ENCODE peak calls at places on chromosomes 12 and 14, in five cellular contexts. One of them, this sample, is unnamed.

GRCh38 chr14:71994416-71994815 is 62.2 kb downstream of the RGS6 start:
- DNase-seq in lower leg skin: no peak
- DNase-seq in heart right ventricle: no peak
- DNase-seq in dorsolateral prefrontal cortex: no peak
- DNase-seq in gastrocnemius medialis: no peak
- DNase-seq in this sample: no peak

GRCh38 chr14:77474763-77475162 is 16.9 kb downstream of the AHSA1 start:
- DNase-seq in gastrocnemius medialis: no peak
- DNase-seq in lower leg skin: no peak
- DNase-seq in dorsolateral prefrontal cortex: no peak
- DNase-seq in heart right ventricle: peak; percentile 20
- DNase-seq in this sample: no peak

GRCh38 chr12:111056618-111057521 is 136.5 kb upstream of the MYL2 start:
- DNase-seq in dorsolateral prefrontal cortex: no peak
- DNase-seq in gastrocnemius medialis: no peak
- DNase-seq in heart right ventricle: no peak
- DNase-seq in lower leg skin: no peak
- DNase-seq in this sample: peak; percentile 51

GRCh38 chr14:60963761-60964160 is 17.1 kb downstream of the TRMT5 start:
- DNase-seq in dorsolateral prefrontal cortex: no peak
- DNase-seq in lower leg skin: no peak
- DNase-seq in heart right ventricle: no peak
- DNase-seq in gastrocnemius medialis: no peak
- DNase-seq in this sample: no peak

GRCh38 chr12:118397693-118398440 is 21.5 kb downstream of the SUDS3 start:
- DNase-seq in gastrocnemius medialis: no peak
- DNase-seq in heart right ventricle: no peak
- DNase-seq in lower leg skin: no peak
- DNase-seq in dorsolateral prefrontal cortex: no peak
- DNase-seq in this sample: no peak

GRCh38 chr12:123532808-123533649 is 490 bp downstream of the RILPL1 start:
- DNase-seq in dorsolateral prefrontal cortex: no peak
- DNase-seq in lower leg skin: peak; percentile 89
- DNase-seq in gastrocnemius medialis: peak; percentile 36
- DNase-seq in heart right ventricle: peak; percentile 58
- DNase-seq in this sample: peak; percentile 17

GRCh38 chr14:65290830-65291229 is 121.7 kb upstream of the FUT8 start:
- DNase-seq in heart right ventricle: no peak
- DNase-seq in gastrocnemius medialis: no peak
- DNase-seq in dorsolateral prefrontal cortex: no peak
- DNase-seq in lower leg skin: no peak
- DNase-seq in this sample: no peak

GRCh38 chr14:31949709-31950108 is 127.4 kb upstream of the ARHGAP5 start:
- DNase-seq in gastrocnemius medialis: no peak
- DNase-seq in dorsolateral prefrontal cortex: no peak
- DNase-seq in lower leg skin: no peak
- DNase-seq in heart right ventricle: no peak
- DNase-seq in this sample: no peak

GRCh38 chr12:89098390-89099102 is 253.8 kb downstream of the DUSP6 start:
- DNase-seq in gastrocnemius medialis: no peak
- DNase-seq in dorsolateral prefrontal cortex: no peak
- DNase-seq in lower leg skin: no peak
- DNase-seq in heart right ventricle: peak; percentile 33
- DNase-seq in this sample: no peak

GRCh38 chr12:43151406-43152080 is 400.5 kb downstream of the ADAMTS20 start:
- DNase-seq in dorsolateral prefrontal cortex: no peak
- DNase-seq in lower leg skin: no peak
- DNase-seq in heart right ventricle: no peak
- DNase-seq in gastrocnemius medialis: no peak
- DNase-seq in this sample: no peak

GRCh38 chr14:105423488-105424195 is 4.0 kb downstream of the MTA1 start:
- DNase-seq in heart right ventricle: no peak
- DNase-seq in lower leg skin: no peak
- DNase-seq in dorsolateral prefrontal cortex: no peak
- DNase-seq in gastrocnemius medialis: no peak
- DNase-seq in this sample: no peak

GRCh38 chr14:77122555-77123125 is 19.0 kb downstream of the ZDHHC22 start:
- DNase-seq in dorsolateral prefrontal cortex: no peak
- DNase-seq in gastrocnemius medialis: no peak
- DNase-seq in heart right ventricle: no peak
- DNase-seq in lower leg skin: no peak
- DNase-seq in this sample: no peak

DNA sequence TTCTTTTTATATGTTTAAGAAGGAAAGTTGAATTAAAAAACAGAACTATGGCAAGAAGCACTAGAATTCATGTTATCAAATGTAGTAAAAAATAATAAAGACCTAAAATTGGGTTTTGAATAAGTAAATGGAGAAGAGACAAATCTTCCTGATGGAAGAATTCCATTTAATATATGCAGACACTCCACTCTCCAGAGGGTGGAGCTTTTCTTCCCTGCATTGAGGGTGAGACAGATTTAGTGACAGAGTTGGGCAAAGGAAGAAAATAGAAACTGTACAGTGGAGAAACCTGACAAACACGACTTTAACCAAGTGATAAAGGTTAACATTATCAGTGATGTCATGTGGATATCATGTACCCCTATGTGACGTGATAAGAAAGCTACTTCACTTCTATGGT is 217.6 kb downstream of the PRKD1 start:
- DNase-seq in heart right ventricle: no peak
- DNase-seq in dorsolateral prefrontal cortex: no peak
- DNase-seq in gastrocnemius medialis: no peak
- DNase-seq in lower leg skin: no peak
- DNase-seq in this sample: no peak
- TF ChIP-seq CTCF in heart right ventricle: peak; percentile 7
- TF ChIP-seq CTCF in dorsolateral prefrontal cortex: peak; percentile 60
- TF ChIP-seq CTCF in gastrocnemius medialis: no peak
- TF ChIP-seq CTCF in lower leg skin: no peak
- TF ChIP-seq CTCF in this sample: no peak

GRCh38 chr12:122306407-122306806 is 40.1 kb upstream of the VPS33A start:
- DNase-seq in dorsolateral prefrontal cortex: no peak
- DNase-seq in gastrocnemius medialis: no peak
- DNase-seq in lower leg skin: no peak
- DNase-seq in heart right ventricle: no peak
- DNase-seq in this sample: no peak
- TF ChIP-seq CTCF in dorsolateral prefrontal cortex: no peak
- TF ChIP-seq CTCF in gastrocnemius medialis: no peak
- TF ChIP-seq CTCF in lower leg skin: no peak
- TF ChIP-seq CTCF in heart right ventricle: no peak
- TF ChIP-seq CTCF in this sample: no peak

GRCh38 chr14:51451561-51451960 is 200.1 kb upstream of the FRMD6 start:
- DNase-seq in heart right ventricle: no peak
- DNase-seq in gastrocnemius medialis: no peak
- DNase-seq in lower leg skin: no peak
- DNase-seq in dorsolateral prefrontal cortex: no peak
- DNase-seq in this sample: no peak

GRCh38 chr14:51447411-51447810 is 204.3 kb upstream of the FRMD6 start:
- DNase-seq in dorsolateral prefrontal cortex: no peak
- DNase-seq in gastrocnemius medialis: no peak
- DNase-seq in heart right ventricle: no peak
- DNase-seq in lower leg skin: no peak
- DNase-seq in this sample: no peak

GRCh38 chr14:51449666-51450061 is 202.0 kb upstream of the FRMD6 start:
- DNase-seq in gastrocnemius medialis: no peak
- DNase-seq in heart right ventricle: no peak
- DNase-seq in dorsolateral prefrontal cortex: no peak
- DNase-seq in lower leg skin: no peak
- DNase-seq in this sample: no peak

GRCh38 chr14:51446771-51447170 is 204.9 kb upstream of the FRMD6 start:
- DNase-seq in lower leg skin: no peak
- DNase-seq in gastrocnemius medialis: no peak
- DNase-seq in dorsolateral prefrontal cortex: no peak
- DNase-seq in heart right ventricle: no peak
- DNase-seq in this sample: no peak

GRCh38 chr14:51448831-51449665 is 202.7 kb upstream of the FRMD6 start:
- DNase-seq in dorsolateral prefrontal cortex: no peak
- DNase-seq in lower leg skin: no peak
- DNase-seq in gastrocnemius medialis: no peak
- DNase-seq in heart right ventricle: no peak
- DNase-seq in this sample: no peak
- TF ChIP-seq CTCF in dorsolateral prefrontal cortex: no peak
- TF ChIP-seq CTCF in lower leg skin: no peak
- TF ChIP-seq CTCF in gastrocnemius medialis: no peak
- TF ChIP-seq CTCF in heart right ventricle: no peak
- TF ChIP-seq CTCF in this sample: no peak

DNA sequence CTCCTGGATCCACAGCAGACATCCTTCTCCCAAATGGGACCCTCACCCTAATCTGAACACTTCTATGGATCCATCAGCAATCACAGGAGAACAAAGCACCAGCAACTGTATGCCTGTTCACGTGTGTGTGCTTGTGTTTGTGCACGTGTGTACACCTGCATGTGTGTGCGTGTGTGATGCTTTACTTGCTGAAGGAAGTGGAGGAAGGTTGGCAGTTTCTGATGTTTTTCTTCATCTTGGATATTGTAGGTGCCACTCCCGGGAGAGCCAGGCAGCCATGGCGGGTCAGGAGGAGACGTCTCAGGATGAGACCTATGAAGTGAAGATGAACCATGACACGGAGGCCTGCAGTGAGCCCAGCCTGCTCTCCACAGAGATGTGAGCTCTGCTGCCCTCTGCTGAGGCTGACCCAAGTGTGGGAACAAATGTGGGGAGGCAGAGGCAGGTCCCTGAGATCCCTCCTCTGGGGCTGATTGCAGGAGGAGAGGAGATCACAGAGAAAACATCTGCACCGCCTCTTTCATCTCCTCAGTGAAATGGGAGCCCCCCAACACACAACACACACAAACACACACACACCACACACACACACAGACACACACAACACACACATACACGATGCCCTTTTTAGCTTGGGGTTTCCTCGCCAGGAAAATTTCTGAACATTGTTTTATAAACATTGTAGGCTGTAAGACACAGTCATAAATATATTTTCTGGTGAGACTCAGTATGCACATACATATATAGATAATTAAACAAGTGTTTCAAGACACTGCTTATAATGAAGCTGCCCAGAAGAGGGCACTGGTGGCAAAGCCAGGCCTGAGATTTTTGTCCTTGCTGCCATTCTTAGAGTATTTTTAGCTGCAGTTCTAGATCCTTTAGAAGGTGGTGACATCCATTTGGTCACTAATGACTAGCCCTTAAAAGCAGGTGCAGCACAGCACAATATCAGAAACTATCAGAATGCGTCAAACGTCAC is 112.2 kb upstream of the FKBP4 start:
- DNase-seq in gastrocnemius medialis: no peak
- DNase-seq in lower leg skin: peak; percentile 68
- DNase-seq in dorsolateral prefrontal cortex: no peak
- DNase-seq in heart right ventricle: no peak
- DNase-seq in this sample: peak; percentile 33
- TF ChIP-seq CTCF in gastrocnemius medialis: peak; percentile 30
- TF ChIP-seq CTCF in lower leg skin: no peak
- TF ChIP-seq CTCF in dorsolateral prefrontal cortex: peak; percentile 27
- TF ChIP-seq CTCF in heart right ventricle: no peak
- TF ChIP-seq CTCF in this sample: peak; percentile 72

GRCh38 chr12:81570234-81570633 is 188.9 kb downstream of the PPFIA2 start:
- DNase-seq in lower leg skin: no peak
- DNase-seq in gastrocnemius medialis: no peak
- DNase-seq in dorsolateral prefrontal cortex: no peak
- DNase-seq in heart right ventricle: no peak
- DNase-seq in this sample: no peak

GRCh38 chr12:81573228-81573627 is 185.9 kb downstream of the PPFIA2 start:
- DNase-seq in lower leg skin: no peak
- DNase-seq in heart right ventricle: no peak
- DNase-seq in dorsolateral prefrontal cortex: no peak
- DNase-seq in gastrocnemius medialis: no peak
- DNase-seq in this sample: no peak

GRCh38 chr12:81572411-81572810 is 186.7 kb downstream of the PPFIA2 start:
- DNase-seq in dorsolateral prefrontal cortex: no peak
- DNase-seq in lower leg skin: no peak
- DNase-seq in heart right ventricle: no peak
- DNase-seq in gastrocnemius medialis: no peak
- DNase-seq in this sample: no peak
- TF ChIP-seq CTCF in dorsolateral prefrontal cortex: no peak
- TF ChIP-seq CTCF in lower leg skin: no peak
- TF ChIP-seq CTCF in heart right ventricle: no peak
- TF ChIP-seq CTCF in gastrocnemius medialis: no peak
- TF ChIP-seq CTCF in this sample: no peak

GRCh38 chr12:104219361-104219892 is 3.8 kb downstream of the TXNRD1 start:
- DNase-seq in gastrocnemius medialis: no peak
- DNase-seq in lower leg skin: no peak
- DNase-seq in heart right ventricle: no peak
- DNase-seq in dorsolateral prefrontal cortex: no peak
- DNase-seq in this sample: no peak

GRCh38 chr12:104216461-104217058 is 981 bp downstream of the TXNRD1 start:
- DNase-seq in lower leg skin: no peak
- DNase-seq in gastrocnemius medialis: no peak
- DNase-seq in dorsolateral prefrontal cortex: no peak
- DNase-seq in heart right ventricle: no peak
- DNase-seq in this sample: no peak

GRCh38 chr12:104219908-104220404 is 4.4 kb downstream of the TXNRD1 start:
- DNase-seq in dorsolateral prefrontal cortex: no peak
- DNase-seq in lower leg skin: no peak
- DNase-seq in gastrocnemius medialis: no peak
- DNase-seq in heart right ventricle: no peak
- DNase-seq in this sample: no peak

GRCh38 chr12:104220931-104221330 is 5.4 kb downstream of the TXNRD1 start:
- DNase-seq in gastrocnemius medialis: no peak
- DNase-seq in lower leg skin: no peak
- DNase-seq in dorsolateral prefrontal cortex: no peak
- DNase-seq in heart right ventricle: no peak
- DNase-seq in this sample: no peak

GRCh38 chr12:104218935-104219334 is 3.4 kb downstream of the TXNRD1 start:
- DNase-seq in heart right ventricle: no peak
- DNase-seq in dorsolateral prefrontal cortex: no peak
- DNase-seq in gastrocnemius medialis: no peak
- DNase-seq in lower leg skin: no peak
- DNase-seq in this sample: no peak
- TF ChIP-seq CTCF in heart right ventricle: no peak
- TF ChIP-seq CTCF in dorsolateral prefrontal cortex: no peak
- TF ChIP-seq CTCF in gastrocnemius medialis: no peak
- TF ChIP-seq CTCF in lower leg skin: no peak
- TF ChIP-seq CTCF in this sample: no peak

DNA sequence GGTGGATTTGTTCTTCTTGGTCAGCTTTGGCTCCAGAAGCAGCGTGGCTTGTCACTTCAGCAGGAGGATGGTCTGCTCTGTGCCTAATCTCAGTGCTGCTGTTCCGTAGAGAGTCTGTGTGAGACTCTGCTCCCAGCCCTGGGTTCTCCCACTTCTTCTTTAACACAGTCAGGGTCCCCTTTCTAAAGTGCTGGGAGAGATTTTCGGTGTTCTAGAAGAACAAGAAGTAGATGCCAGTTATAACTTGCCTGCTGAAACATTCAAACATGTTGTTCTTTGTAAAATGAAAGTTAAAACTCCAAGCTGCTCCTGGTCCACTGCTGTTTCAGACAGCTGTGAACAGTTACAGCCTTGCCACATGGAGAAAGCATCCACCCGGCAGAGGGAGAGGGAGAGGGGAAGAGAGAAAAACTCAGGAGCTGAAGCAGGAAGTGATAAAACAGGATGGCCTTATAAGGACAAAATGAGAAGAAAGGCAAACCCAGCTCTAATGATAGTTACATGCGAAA is 55.2 kb upstream of the CERS5 start:
- DNase-seq in lower leg skin: peak; percentile 89
- DNase-seq in gastrocnemius medialis: peak; percentile 39
- DNase-seq in dorsolateral prefrontal cortex: no peak
- DNase-seq in heart right ventricle: no peak
- DNase-seq in this sample: no peak
- TF ChIP-seq CTCF in lower leg skin: no peak
- TF ChIP-seq CTCF in gastrocnemius medialis: no peak
- TF ChIP-seq CTCF in dorsolateral prefrontal cortex: peak; percentile 33
- TF ChIP-seq CTCF in heart right ventricle: no peak
- TF ChIP-seq CTCF in this sample: no peak

GRCh38 chr12:20549115-20549719 is 145.9 kb upstream of the SLCO1C1 start:
- DNase-seq in dorsolateral prefrontal cortex: no peak
- DNase-seq in gastrocnemius medialis: no peak
- DNase-seq in heart right ventricle: no peak
- DNase-seq in lower leg skin: no peak
- DNase-seq in this sample: no peak
- TF ChIP-seq CTCF in dorsolateral prefrontal cortex: peak; percentile 48
- TF ChIP-seq CTCF in gastrocnemius medialis: peak; percentile 55
- TF ChIP-seq CTCF in heart right ventricle: peak; percentile 43
- TF ChIP-seq CTCF in lower leg skin: no peak
- TF ChIP-seq CTCF in this sample: no peak

This sample was measured in natural killer cell.